ENCODE peak calls at places on chromosomes 2 and 18, in seven cellular contexts. V is body of pancreas; Y is CD8-positive, alpha-beta T cell; W is lung; K is mucosa of descending colon; U is PC-3; D is heart left ventricle. Q is an unnamed sample.
A peak's percentile ranks its signal among the peaks of the same experiment; 100 is the strongest.

GRCh38 chr2:126085396-126085795 is 570.6 kb upstream of the GYPC start:
- DNase-seq in V (no peak), Y (no peak), W (no peak), K (no peak), U (no peak), D (no peak), Q (no peak)

GRCh38 chr2:120222186-120223033 is 790 bp downstream of the TMEM185B start:
- DNase-seq in V (no peak), Y (no peak), W (no peak), K (no peak), U (no peak), D (peak; percentile 11), Q (no peak)

GRCh38 chr18:34909637-34910364 is 131.4 kb upstream of the MAPRE2 start:
- DNase-seq in V (no peak), Y (no peak), W (no peak), K (no peak), U (no peak), D (no peak), Q (peak; percentile 11)

GRCh38 chr2:151654085-151654484 is 80.2 kb downstream of the NEB start:
- DNase-seq in V (no peak), Y (no peak), W (no peak), K (no peak), U (no peak), D (no peak), Q (no peak)

GRCh38 chr2:151946856-151947523 is 118.8 kb upstream of the ARL5A start:
- DNase-seq in V (peak; percentile 40), Y (peak; percentile 15), W (peak; percentile 49), K (no peak), U (peak; percentile 41), D (peak; percentile 40), Q (no peak)

GRCh38 chr18:73688851-73689659 is 458.6 kb downstream of the FBXO15 start:
- DNase-seq in V (no peak), Y (no peak), W (no peak), K (no peak), U (peak; percentile 87), D (no peak), Q (peak; percentile 83)

GRCh38 chr2:225735844-225736243 is 336.3 kb downstream of the NYAP2 start:
- DNase-seq in V (no peak), Y (no peak), W (no peak), K (no peak), U (peak; percentile 95), D (no peak), Q (peak; percentile 70)

GRCh38 chr2:102790086-102790453 is 28.2 kb downstream of the TMEM182 start:
- DNase-seq in V (no peak), Y (no peak), W (no peak), K (no peak), U (no peak), D (no peak), Q (no peak)

GRCh38 chr2:203777030-203777429 is 70.6 kb downstream of the CD28 start:
- DNase-seq in V (no peak), Y (no peak), W (no peak), K (no peak), U (no peak), D (no peak), Q (no peak)

GRCh38 chr2:174328309-174329156 is 6.2 kb upstream of the SP9 start:
- DNase-seq in V (no peak), Y (no peak), W (no peak), K (no peak), U (no peak), D (no peak), Q (no peak)

GRCh38 chr18:69941183-69941582 is 6.5 kb downstream of the CD226 start:
- DNase-seq in V (no peak), Y (no peak), W (no peak), K (no peak), U (no peak), D (no peak), Q (no peak)

GRCh38 chr2:11872247-11872947 is 126.0 kb downstream of the LPIN1 start:
- DNase-seq in V (peak; percentile 27), Y (no peak), W (peak; percentile 16), K (no peak), U (no peak), D (no peak), Q (no peak)

GRCh38 chr2:186589733-186590537 is at the start of gene ITGAV:
- DNase-seq in V (peak; percentile 93), Y (peak; percentile 80), W (peak; percentile 95), K (peak; percentile 95), U (peak; percentile 90), D (peak; percentile 94), Q (peak; percentile 76)

GRCh38 chr2:221780281-221780688 is 208.2 kb upstream of the EPHA4 start:
- DNase-seq in V (no peak), Y (no peak), W (no peak), K (no peak), U (peak; percentile 58), D (no peak), Q (peak; percentile 20)

GRCh38 chr18:11826836-11827235 is 24.4 kb upstream of the CHMP1B start:
- DNase-seq in V (no peak), Y (no peak), W (no peak), K (no peak), U (no peak), D (no peak), Q (no peak)

GRCh38 chr2:190678444-190679162 is 29.7 kb downstream of the NAB1 start:
- DNase-seq in V (no peak), Y (no peak), W (no peak), K (no peak), U (no peak), D (peak; percentile 15), Q (no peak)

GRCh38 chr18:35949903-35950627 is 22.4 kb upstream of the RMP24 start:
- DNase-seq in V (peak; percentile 44), Y (peak; percentile 55), W (peak; percentile 48), K (peak; percentile 47), U (peak; percentile 41), D (peak; percentile 51), Q (peak; percentile 52)

GRCh38 chr18:32711862-32712261 is 61.0 kb downstream of the KLHL14 start:
- DNase-seq in V (no peak), Y (no peak), W (no peak), K (no peak), U (no peak), D (no peak), Q (no peak)

GRCh38 chr2:240329778-240330177 is 105.7 kb upstream of the GPC1 start:
- DNase-seq in V (no peak), Y (no peak), W (no peak), K (no peak), U (no peak), D (no peak), Q (no peak)

GRCh38 chr2:10613263-10613662 is 76.5 kb downstream of the NOL10 start:
- DNase-seq in V (no peak), Y (no peak), W (peak; percentile 29), K (no peak), U (no peak), D (no peak), Q (no peak)

GRCh38 chr2:8619071-8619470 is 62.8 kb upstream of the ID2 start:
- DNase-seq in V (no peak), Y (no peak), W (no peak), K (no peak), U (no peak), D (no peak), Q (no peak)
- H3K4me3 ChIP-seq in V (no peak overlapping the region), Y (no peak overlapping the region), W (no peak overlapping the region), K (no peak overlapping the region), U (no peak overlapping the region), D (no peak overlapping the region), Q (no peak overlapping the region)

GRCh38 chr2:172207916-172208315 is 105.2 kb upstream of the DLX2 start:
- DNase-seq in V (no peak), Y (no peak), W (no peak), K (no peak), U (no peak), D (no peak), Q (no peak)

GRCh38 chr2:172213116-172213515 is 110.4 kb upstream of the DLX2 start:
- DNase-seq in V (no peak), Y (no peak), W (no peak), K (no peak), U (no peak), D (no peak), Q (no peak)

GRCh38 chr2:172208881-172209325 is 106.2 kb upstream of the DLX2 start:
- DNase-seq in V (no peak), Y (no peak), W (no peak), K (no peak), U (peak; percentile 74), D (no peak), Q (no peak)

GRCh38 chr2:172211507-172211906 is 108.8 kb upstream of the DLX2 start:
- DNase-seq in V (no peak), Y (no peak), W (no peak), K (no peak), U (no peak), D (no peak), Q (no peak)

GRCh38 chr2:172210599-172210998 is 107.9 kb upstream of the DLX2 start:
- DNase-seq in V (no peak), Y (no peak), W (no peak), K (no peak), U (no peak), D (no peak), Q (no peak)
- TF ChIP-seq CTCF in V (no peak), Y (no peak), W (no peak), K (no peak), U (no peak), D (no peak), Q (no peak)

DNA sequence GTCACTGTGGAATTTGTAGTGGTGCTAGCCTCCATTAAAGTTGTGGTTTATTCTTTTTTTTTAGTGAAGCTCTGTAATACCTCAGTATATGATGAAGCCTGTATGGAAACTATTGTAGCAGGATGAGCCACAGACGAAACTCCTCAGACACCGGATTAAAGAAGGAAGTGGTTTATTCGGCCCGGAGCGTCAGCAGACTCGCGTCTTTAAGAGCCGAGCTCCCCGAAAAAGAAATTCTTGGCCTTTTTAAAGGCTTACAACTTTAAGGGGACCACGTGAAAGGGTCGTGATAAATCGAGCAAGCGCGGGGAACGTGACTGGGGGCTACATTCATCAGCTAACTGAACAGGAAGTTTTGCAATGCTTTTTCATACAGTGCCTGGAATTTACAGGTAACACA is 8.1 kb upstream of the CCL20 start:
- DNase-seq in V (no peak), Y (no peak), W (no peak), K (no peak), U (no peak), D (no peak), Q (no peak)
- H3K4me3 ChIP-seq in V (no peak overlapping the region), Y (no peak overlapping the region), W (no peak overlapping the region), K (no peak overlapping the region), U (no peak overlapping the region), D (no peak overlapping the region), Q (no peak overlapping the region)

DNA sequence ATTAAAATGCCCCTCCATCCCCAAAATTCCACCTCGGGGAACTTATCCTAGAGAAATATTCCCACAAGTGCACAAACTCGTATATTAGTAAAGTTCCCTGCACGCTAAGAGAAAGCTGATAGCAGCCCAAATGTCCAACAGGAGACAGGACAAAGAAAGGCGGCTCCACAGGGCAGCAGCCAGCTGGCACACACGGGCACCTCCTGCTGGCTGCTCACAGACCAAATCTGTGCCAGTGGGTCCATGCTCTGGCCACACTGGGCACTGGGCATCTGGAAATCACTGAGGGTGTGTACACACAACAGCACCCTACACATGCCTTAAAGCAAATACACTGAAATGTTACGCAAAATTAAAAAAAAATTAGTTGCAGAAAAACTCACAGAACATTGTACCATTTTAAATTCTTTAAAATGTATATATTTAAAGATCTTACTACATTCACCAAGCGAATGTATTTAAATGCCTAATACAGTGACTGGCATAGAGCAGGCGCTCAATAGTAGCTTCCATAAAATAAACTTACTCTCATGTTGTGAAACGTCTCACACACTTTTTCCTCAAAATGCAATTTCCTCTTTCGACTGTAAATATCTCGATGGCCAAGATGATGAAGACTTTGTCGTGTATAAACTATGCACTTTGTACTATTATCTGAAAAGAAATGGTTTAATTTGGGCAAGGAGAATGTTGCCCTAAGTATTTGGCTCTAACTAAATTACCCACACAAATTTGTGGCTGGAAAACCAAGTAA is 19.4 kb downstream of the ZNF516 start:
- DNase-seq in V (no peak), Y (no peak), W (no peak), K (no peak), U (no peak), D (no peak), Q (no peak)
- TF ChIP-seq CTCF in V (no peak), Y (no peak), W (no peak), K (no peak), U (peak; percentile 30), D (no peak), Q (no peak)